ENCODE peak calls at places on chromosomes 16 and 17, in ten cellular contexts. M is AG08395, F is fibroblast of mammary gland, W is neural progenitor cell, T is neural crest cell, O is HS-5, P is caudate nucleus, V is T-helper 1 cell, X is GM23338, R is hypothalamus. J is an unnamed sample.

GRCh38 chr17:79630120-79630519 is 19.3 kb upstream of the RBFOX3 start:
- DNase-seq in X (no peak), P (no peak), F (no peak), W (no peak), T (no peak), O (no peak), R (no peak), V (no peak), M (no peak), J (no peak)

GRCh38 chr17:55731586-55732250 is 9.1 kb upstream of the TMEM100 start:
- DNase-seq in X (peak; percentile 16), M (peak; percentile 50), O (no peak), F (peak; percentile 76), P (no peak), W (peak; percentile 20), V (no peak), T (no peak), R (no peak), J (peak; percentile 40)

GRCh38 chr17:145671-146541 is 8.5 kb downstream of the SCGB1C2 start:
- DNase-seq in R (no peak), P (peak; percentile 7), T (no peak), X (no peak), W (no peak), F (no peak), V (no peak), O (no peak), M (no peak), J (no peak)

GRCh38 chr17:8928347-8928746 is 37.2 kb downstream of the PIK3R5 start:
- DNase-seq in O (no peak), P (no peak), W (no peak), F (no peak), V (no peak), T (no peak), M (no peak), X (no peak), R (no peak), J (no peak)

GRCh38 chr17:21455761-21456160 is 79.6 kb downstream of the KCNJ12 start:
- DNase-seq in M (no peak), T (no peak), P (no peak), W (no peak), V (no peak), X (no peak), F (no peak), R (no peak), O (no peak), J (no peak)

GRCh38 chr16:88382491-88383400 is at the start of gene ZNF469:
- DNase-seq in X (peak; percentile 57), R (no peak), T (no peak), P (peak; percentile 15), F (peak; percentile 27), V (no peak), O (no peak), M (peak; percentile 74), W (peak; percentile 69), J (peak; percentile 52)

GRCh38 chr17:17593222-17593620 is 1.7 kb upstream of the PEMT start:
- DNase-seq in F (no peak), T (no peak), R (no peak), X (no peak), O (no peak), M (no peak), V (no peak), P (no peak), W (no peak), J (no peak)

GRCh38 chr17:1774390-1775176 is 12.7 kb downstream of the SERPINF1 start:
- DNase-seq in O (no peak), R (no peak), P (no peak), T (no peak), F (no peak), W (no peak), M (no peak), V (no peak), X (no peak), J (no peak)

GRCh38 chr17:8470447-8471047 is 34.9 kb downstream of the NDEL1 start:
- DNase-seq in M (no peak), O (no peak), P (peak; percentile 68), V (no peak), T (no peak), W (no peak), X (no peak), R (no peak), F (peak; percentile 52), J (no peak)

GRCh38 chr17:79706931-79707382 is 23.8 kb upstream of the ENPP7 start:
- DNase-seq in X (no peak), P (no peak), O (no peak), F (peak; percentile 33), M (no peak), V (no peak), R (no peak), T (no peak), W (peak; percentile 32), J (peak; percentile 15)

GRCh38 chr17:81409190-81409935 is 14.1 kb downstream of the BAHCC1 start:
- DNase-seq in P (no peak), T (no peak), R (no peak), M (no peak), W (peak; percentile 75), F (no peak), O (no peak), V (no peak), X (peak; percentile 81), J (no peak)

GRCh38 chr17:65856865-65857264 is 295.4 kb upstream of the AXIN2 start:
- DNase-seq in F (peak; percentile 42), P (no peak), M (no peak), V (no peak), X (no peak), O (peak; percentile 29), R (no peak), W (no peak), T (no peak), J (peak; percentile 42)

GRCh38 chr16:63331111-63331510 is 1294.9 kb upstream of the CDH8 start:
- DNase-seq in T (no peak), O (no peak), P (no peak), X (no peak), M (no peak), R (no peak), V (no peak), W (no peak), F (no peak), J (no peak)

J was measured in AG10803.